ENCODE peak calls at places on chromosomes 1 and 21, in seven cellular contexts. J, G, C, Y, D, O and X are unnamed samples.

GRCh38 chr1:80218112-80218511 is 1211.6 kb upstream of the ADGRL4 start:
- DNase-seq in J (no peak), G (no peak), C (no peak), Y (no peak), D (peak), O (no peak), X (peak)

GRCh38 chr1:8754993-8755392 is 62.4 kb downstream of the RERE start:
- DNase-seq in J (no peak), G (no peak), C (no peak), Y (no peak), D (no peak), O (no peak), X (no peak)

GRCh38 chr1:6110326-6110725 is 64.6 kb downstream of the KCNAB2 start:
- DNase-seq in J (no peak), G (no peak), C (no peak), Y (no peak), D (no peak), O (no peak), X (no peak)

GRCh38 chr1:212973899-212974298 is 23.6 kb downstream of the VASH2 start:
- DNase-seq in J (no peak), G (no peak), C (no peak), Y (no peak), D (no peak), O (no peak), X (no peak)

GRCh38 chr1:193421487-193421886 is 235.1 kb upstream of the B3GALT2 start:
- DNase-seq in J (no peak), G (no peak), C (no peak), Y (no peak), D (no peak), O (no peak), X (no peak)

GRCh38 chr1:7207875-7208646 is 422.8 kb downstream of the CAMTA1 start:
- DNase-seq in J (no peak), G (no peak), C (no peak), Y (no peak), D (peak), O (peak), X (peak)

GRCh38 chr1:178498896-178499675 is 2.3 kb upstream of the CLEC20A start:
- DNase-seq in J (no peak), G (no peak), C (no peak), Y (no peak), D (no peak), O (no peak), X (no peak)

GRCh38 chr1:183070923-183071618 is 47.9 kb downstream of the LAMC1 start:
- DNase-seq in J (no peak), G (no peak), C (no peak), Y (no peak), D (no peak), O (peak), X (no peak)

GRCh38 chr21:45347712-45348477 is 57.1 kb upstream of the COL18A1 start:
- DNase-seq in J (no peak), G (no peak), C (no peak), Y (no peak), D (no peak), O (no peak), X (no peak)

GRCh38 chr1:85282424-85282823 is 6.0 kb upstream of the BCL10 start:
- DNase-seq in J (no peak), G (no peak), C (no peak), Y (no peak), D (no peak), O (no peak), X (no peak)